ENCODE peak calls at places on chromosome 4, in seven cellular contexts. Q is tibial nerve; F is CD8-positive, alpha-beta T cell; A is mammary epithelial cell; V is GM13976; W is body of pancreas; G is astrocyte of the spinal cord. B is an unnamed sample.

GRCh38 chr4:111602848-111603247 is 542.4 kb upstream of the FAM241A start:
- DNase-seq in Q (no peak), F (no peak), A (no peak), V (no peak), W (no peak), G (peak; percentile 21), B (no peak)

GRCh38 chr4:166655231-166655630 is 579.1 kb downstream of the SPOCK3 start:
- DNase-seq in Q (no peak), F (no peak), A (no peak), V (no peak), W (no peak), G (no peak), B (no peak)

GRCh38 chr4:78775278-78776030 is 696 bp upstream of the BMP2K start:
- DNase-seq in Q (peak; percentile 75), F (peak; percentile 75), A (peak; percentile 72), V (peak; percentile 87), W (peak; percentile 91), G (peak; percentile 88), B (peak; percentile 83)

GRCh38 chr4:71473541-71474240 is 134.9 kb downstream of the SLC4A4 start:
- DNase-seq in Q (no peak), F (no peak), A (no peak), V (no peak), W (no peak), G (peak; percentile 18), B (no peak)

GRCh38 chr4:139279723-139280620 is at the start of gene MGARP:
- DNase-seq in Q (no peak), F (no peak), A (peak; percentile 33), V (peak; percentile 54), W (peak; percentile 29), G (no peak), B (peak; percentile 40)

GRCh38 chr4:85744950-85745349 is 270.0 kb downstream of the ARHGAP24 start:
- DNase-seq in Q (no peak), F (no peak), A (peak; percentile 35), V (no peak), W (no peak), G (peak; percentile 56), B (no peak)

GRCh38 chr4:46123872-46124755 is at the start of gene GABRG1:
- DNase-seq in Q (no peak), F (no peak), A (no peak), V (no peak), W (no peak), G (no peak), B (no peak)

GRCh38 chr4:55635760-55636621 is at the start of gene NMU:
- DNase-seq in Q (no peak), F (no peak), A (peak; percentile 52), V (peak; percentile 70), W (peak; percentile 69), G (peak; percentile 5), B (peak; percentile 48)

GRCh38 chr4:2484993-2485392 is 16.1 kb downstream of the RNF4 start:
- DNase-seq in Q (peak; percentile 61), F (peak; percentile 37), A (no peak), V (peak; percentile 77), W (peak; percentile 69), G (no peak), B (peak; percentile 29)

GRCh38 chr4:135371137-135371536 is 1169.5 kb upstream of the PABPC4L start:
- DNase-seq in Q (no peak), F (no peak), A (no peak), V (peak; percentile 3), W (peak; percentile 50), G (no peak), B (peak; percentile 10)

GRCh38 chr4:15918484-15919129 is 19.9 kb downstream of the FGFBP1 start:
- DNase-seq in Q (no peak), F (no peak), A (peak; percentile 76), V (no peak), W (peak; percentile 52), G (no peak), B (no peak)

GRCh38 chr4:38565271-38566199 is 98.5 kb upstream of the KLF3 start:
- DNase-seq in Q (no peak), F (no peak), A (peak; percentile 87), V (no peak), W (peak; percentile 23), G (peak; percentile 57), B (no peak)

GRCh38 chr4:26878729-26879415 is 18.2 kb downstream of the STIM2 start:
- DNase-seq in Q (no peak), F (no peak), A (peak; percentile 73), V (no peak), W (no peak), G (peak; percentile 29), B (no peak)

GRCh38 chr4:87114245-87115062 is 106.0 kb downstream of the KLHL8 start:
- DNase-seq in Q (no peak), F (no peak), A (no peak), V (no peak), W (no peak), G (no peak), B (peak; percentile 19)

GRCh38 chr4:127505203-127505602 is 127.6 kb upstream of the INTU start:
- DNase-seq in Q (peak; percentile 16), F (no peak), A (peak; percentile 2), V (no peak), W (peak; percentile 60), G (peak; percentile 89), B (no peak)

GRCh38 chr4:167897116-167897515 is 195.2 kb upstream of the ANXA10 start:
- DNase-seq in Q (no peak), F (no peak), A (peak; percentile 95), V (no peak), W (peak; percentile 8), G (no peak), B (peak; percentile 75)

GRCh38 chr4:19982556-19982955 is 269.1 kb upstream of the SLIT2 start:
- DNase-seq in Q (no peak), F (no peak), A (no peak), V (no peak), W (no peak), G (peak; percentile 74), B (no peak)

GRCh38 chr4:169438057-169438480 is 167.3 kb upstream of the SH3RF1 start:
- DNase-seq in Q (no peak), F (no peak), A (no peak), V (peak; percentile 39), W (no peak), G (no peak), B (no peak)

GRCh38 chr4:28842271-28842670 is 1877.9 kb upstream of the PCDH7 start:
- DNase-seq in Q (no peak), F (no peak), A (no peak), V (no peak), W (no peak), G (no peak), B (no peak)

GRCh38 chr4:180993179-180993841 is 1249.9 kb upstream of the TENM3 start:
- DNase-seq in Q (no peak), F (no peak), A (no peak), V (no peak), W (no peak), G (no peak), B (no peak)

GRCh38 chr4:10082459-10083272 is 33.9 kb downstream of the WDR1 start:
- DNase-seq in Q (no peak), F (no peak), A (no peak), V (peak; percentile 23), W (peak; percentile 3), G (no peak), B (no peak)

GRCh38 chr4:127623755-127624087 is 9.0 kb upstream of the INTU start:
- DNase-seq in Q (no peak), F (no peak), A (peak; percentile 45), V (peak; percentile 31), W (peak; percentile 17), G (peak; percentile 70), B (peak; percentile 7)

GRCh38 chr4:2250003-2250763 is 8.3 kb upstream of the HAUS3 start:
- DNase-seq in Q (no peak), F (peak; percentile 0), A (no peak), V (peak; percentile 18), W (peak; percentile 4), G (no peak), B (no peak)

GRCh38 chr4:19675172-19675811 is 576.4 kb upstream of the SLIT2 start:
- DNase-seq in Q (no peak), F (no peak), A (no peak), V (no peak), W (peak; percentile 6), G (peak; percentile 74), B (no peak)

GRCh38 chr4:20618010-20618409 is 82.2 kb upstream of the PACRGL start:
- DNase-seq in Q (peak; percentile 48), F (no peak), A (no peak), V (no peak), W (peak; percentile 31), G (no peak), B (no peak)

GRCh38 chr4:106502106-106502699 is 133.6 kb upstream of the GIMD1 start:
- DNase-seq in Q (peak; percentile 15), F (no peak), A (peak; percentile 52), V (peak; percentile 54), W (peak; percentile 75), G (peak; percentile 64), B (peak; percentile 73)
- TF ChIP-seq CTCF in Q (peak; percentile 40), F (peak; percentile 42), A (peak; percentile 65), V (peak; percentile 34), W (peak; percentile 11), G (peak; percentile 81), B (peak; percentile 55)

GRCh38 chr4:6620891-6621555 is 19.5 kb upstream of the MRFAP1 start:
- DNase-seq in Q (no peak), F (no peak), A (no peak), V (no peak), W (no peak), G (no peak), B (no peak)
- TF ChIP-seq CTCF in Q (no peak), F (no peak), A (no peak), V (no peak), W (no peak), G (no peak), B (no peak)

GRCh38 chr4:159463235-159463634 is 360.4 kb downstream of the RAPGEF2 start:
- DNase-seq in Q (no peak), F (no peak), A (no peak), V (no peak), W (no peak), G (no peak), B (no peak)
- TF ChIP-seq CTCF in Q (no peak), F (no peak), A (no peak), V (no peak), W (no peak), G (peak; percentile 6), B (no peak)

DNA sequence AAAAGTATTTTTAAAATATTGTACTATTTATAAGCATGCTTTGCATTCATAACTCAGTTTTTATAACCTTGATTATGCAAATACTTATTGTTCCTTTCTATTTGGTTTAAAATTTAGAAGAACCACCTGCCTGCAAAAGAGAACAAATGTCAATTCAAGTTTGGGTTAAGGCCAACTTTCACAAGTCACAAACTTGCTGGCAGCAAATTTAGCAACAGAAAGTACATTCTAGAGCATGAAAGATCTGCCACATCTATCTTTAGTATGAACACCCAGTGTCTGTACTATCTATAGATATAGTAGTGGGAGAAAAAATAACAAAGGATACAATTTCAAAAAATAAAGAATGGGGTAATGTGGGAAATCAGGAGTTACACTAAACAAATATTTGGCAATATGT is 1014.2 kb downstream of the C4orf33 start:
- DNase-seq in Q (no peak), F (no peak), A (no peak), V (no peak), W (no peak), G (no peak), B (no peak)
- TF ChIP-seq CTCF in Q (no peak), F (no peak), A (no peak), V (no peak), W (no peak), G (no peak), B (no peak)

DNA sequence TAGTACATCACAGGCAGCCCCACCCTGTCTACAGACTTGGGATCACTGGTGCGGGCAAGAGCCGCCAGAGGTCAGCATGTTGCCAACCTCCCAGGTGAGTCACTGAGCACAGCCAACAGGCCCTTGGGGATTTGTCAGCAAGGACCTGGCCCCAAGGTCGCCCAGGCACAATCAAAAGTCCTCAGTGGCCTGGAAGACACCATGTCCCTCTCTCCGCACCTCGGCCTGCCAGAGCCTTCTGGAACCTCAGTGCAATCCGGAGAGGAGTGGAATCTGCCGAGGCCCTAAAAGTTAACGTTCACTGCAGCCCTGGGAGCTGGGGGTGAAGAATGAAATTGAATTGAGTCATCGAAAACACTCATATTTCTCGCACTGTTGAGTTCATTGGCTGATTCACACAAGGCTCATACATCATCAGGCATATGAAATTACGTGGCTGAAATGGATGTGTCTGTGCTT is 74.3 kb downstream of the WFS1 start:
- DNase-seq in Q (no peak), F (no peak), A (peak; percentile 81), V (no peak), W (peak; percentile 46), G (peak; percentile 44), B (no peak)
- TF ChIP-seq CTCF in Q (no peak), F (no peak), A (peak; percentile 14), V (no peak), W (no peak), G (peak; percentile 11), B (no peak)